ENCODE peak calls at places on chromosomes 12 and 14, in seven cellular contexts. C is esophagus squamous epithelium, Q is IMR-90, Y is ovary, Z is uterus, D is bronchial epithelial cell, P is A673. F is an unnamed sample.

GRCh38 chr14:104171948-104172347 is 33.6 kb downstream of the KIF26A start:
- DNase-seq in P (no peak), D (peak), Y (peak), C (no peak), Q (no peak), Z (no peak), F (no peak)

GRCh38 chr12:114669501-114670256 is 14.3 kb downstream of the TBX3 start:
- DNase-seq in Z (peak), Y (no peak), P (no peak), D (no peak), C (no peak), Q (peak), F (peak)

GRCh38 chr14:101200008-101200649 is 296.6 kb upstream of the RTL1 start:
- DNase-seq in P (no peak), C (no peak), Y (no peak), Z (peak), Q (no peak), D (no peak), F (no peak)

GRCh38 chr14:21910260-21910659 is 236.6 kb upstream of the OR4E1 start:
- DNase-seq in Y (no peak), C (no peak), Q (no peak), Z (no peak), P (no peak), D (no peak), F (no peak)

GRCh38 chr12:85947286-85947685 is 73.2 kb downstream of the NTS start:
- DNase-seq in Y (no peak), D (no peak), Q (no peak), Z (no peak), P (no peak), C (no peak), F (no peak)

GRCh38 chr12:114636723-114637480 is 47.1 kb downstream of the TBX3 start:
- DNase-seq in Z (no peak), D (peak), Y (no peak), P (peak), Q (peak), C (no peak), F (peak)

GRCh38 chr12:65765436-65765813 is 58.9 kb upstream of the HMGA2 start:
- DNase-seq in Z (no peak), P (no peak), D (peak), C (no peak), Y (no peak), Q (peak), F (peak)

GRCh38 chr14:75293920-75294648 is 15.5 kb downstream of the FOS start:
- DNase-seq in Y (peak), Z (peak), D (peak), P (peak), C (no peak), Q (peak), F (peak)

GRCh38 chr14:60590907-60591510 is 58.3 kb downstream of the SIX1 start:
- DNase-seq in C (no peak), P (peak), D (no peak), Q (peak), Z (no peak), Y (no peak), F (peak)

GRCh38 chr14:56953884-56954283 is 143.6 kb upstream of the OTX2 start:
- DNase-seq in Q (no peak), D (no peak), P (peak), C (no peak), Y (no peak), Z (no peak), F (no peak)

GRCh38 chr14:98182385-98183055 is 1089.5 kb downstream of the BCL11B start:
- DNase-seq in P (no peak), Y (no peak), Q (no peak), D (peak), Z (no peak), C (no peak), F (no peak)

GRCh38 chr12:67590122-67590795 is 58.3 kb upstream of the DYRK2 start:
- DNase-seq in Z (no peak), Y (no peak), C (no peak), Q (no peak), D (no peak), P (no peak), F (no peak)

GRCh38 chr12:88944403-88944802 is 364.1 kb upstream of the KITLG start:
- DNase-seq in C (no peak), Q (peak), P (no peak), D (peak), Z (no peak), Y (no peak), F (peak)

GRCh38 chr14:37709419-37710195 is 114.2 kb downstream of the TTC6 start:
- DNase-seq in D (peak), Q (peak), Z (no peak), C (no peak), Y (no peak), P (peak), F (peak)

GRCh38 chr12:14256139-14256538 is 109.3 kb upstream of the ATF7IP start:
- DNase-seq in C (no peak), Z (no peak), Y (no peak), D (peak), Q (peak), P (peak), F (peak)

GRCh38 chr14:44846232-44846824 is 115.4 kb downstream of the KLHL28 start:
- DNase-seq in P (peak), Q (peak), Y (no peak), Z (no peak), C (no peak), D (peak), F (peak)

GRCh38 chr12:10249690-10250455 is 37.2 kb downstream of the GABARAPL1 start:
- DNase-seq in D (no peak), C (no peak), Y (no peak), Q (no peak), Z (no peak), P (no peak), F (no peak)

GRCh38 chr14:105700622-105701288 is 174.4 kb downstream of the TMEM121 start:
- DNase-seq in Z (no peak), Q (no peak), P (no peak), Y (no peak), C (no peak), D (no peak), F (no peak)

GRCh38 chr14:105166571-105167302 is 1.8 kb downstream of the JAG2 start:
- DNase-seq in Z (no peak), Q (no peak), P (no peak), Y (no peak), D (peak), C (no peak), F (no peak)

GRCh38 chr12:40921563-40922163 is 229.4 kb downstream of the CNTN1 start:
- DNase-seq in Y (no peak), Q (peak), Z (no peak), D (peak), C (no peak), P (peak), F (peak)

GRCh38 chr12:105279460-105280056 is 43.6 kb upstream of the APPL2 start:
- DNase-seq in Q (no peak), Y (no peak), D (peak), Z (no peak), P (peak), C (no peak), F (no peak)

GRCh38 chr14:79487632-79488031 is 723.7 kb downstream of the DIO2 start:
- DNase-seq in D (no peak), Z (no peak), Y (no peak), C (no peak), Q (no peak), P (no peak), F (no peak)

GRCh38 chr12:130644566-130644965 is 71.5 kb downstream of the RIMBP2 start:
- DNase-seq in P (no peak), C (no peak), Q (no peak), D (no peak), Z (no peak), Y (no peak), F (no peak)

GRCh38 chr14:78690836-78691235 is 520.7 kb downstream of the NRXN3 start:
- DNase-seq in D (no peak), Y (no peak), C (no peak), P (no peak), Z (no peak), Q (no peak), F (no peak)

GRCh38 chr14:68523326-68523610 is 269.6 kb downstream of the ZFP36L1 start:
- DNase-seq in Z (no peak), Y (no peak), Q (no peak), D (no peak), P (no peak), C (no peak), F (no peak)

GRCh38 chr14:24284501-24285035 is 13.2 kb upstream of the RABGGTA start:
- DNase-seq in Z (no peak), P (no peak), Q (no peak), Y (no peak), C (no peak), D (no peak), F (no peak)

GRCh38 chr12:54412348-54412747 is 6.7 kb downstream of the ITGA5 start:
- DNase-seq in Y (no peak), C (no peak), D (no peak), Q (no peak), P (no peak), Z (no peak), F (no peak)
- H3K4me3 ChIP-seq in Y (no peak), C (peak), D (no peak), Q (no peak), P (no peak), Z (peak), F (no peak)

GRCh38 chr12:113438523-113439300 is 16.5 kb downstream of the SDSL start:
- DNase-seq in P (no peak), D (no peak), Z (no peak), Y (no peak), Q (no peak), C (no peak), F (no peak)

GRCh38 chr12:113440947-113441782 is 19.0 kb downstream of the SDSL start:
- DNase-seq in Y (no peak), D (no peak), Z (no peak), P (no peak), C (no peak), Q (no peak), F (no peak)

GRCh38 chr12:113439301-113439597 is 17.1 kb downstream of the SDSL start:
- DNase-seq in Y (no peak), Q (no peak), D (no peak), Z (no peak), P (no peak), C (no peak), F (no peak)

GRCh38 chr12:113440336-113440735 is 18.2 kb downstream of the SDSL start:
- DNase-seq in P (no peak), C (no peak), Z (no peak), D (no peak), Q (no peak), Y (no peak), F (no peak)

DNA sequence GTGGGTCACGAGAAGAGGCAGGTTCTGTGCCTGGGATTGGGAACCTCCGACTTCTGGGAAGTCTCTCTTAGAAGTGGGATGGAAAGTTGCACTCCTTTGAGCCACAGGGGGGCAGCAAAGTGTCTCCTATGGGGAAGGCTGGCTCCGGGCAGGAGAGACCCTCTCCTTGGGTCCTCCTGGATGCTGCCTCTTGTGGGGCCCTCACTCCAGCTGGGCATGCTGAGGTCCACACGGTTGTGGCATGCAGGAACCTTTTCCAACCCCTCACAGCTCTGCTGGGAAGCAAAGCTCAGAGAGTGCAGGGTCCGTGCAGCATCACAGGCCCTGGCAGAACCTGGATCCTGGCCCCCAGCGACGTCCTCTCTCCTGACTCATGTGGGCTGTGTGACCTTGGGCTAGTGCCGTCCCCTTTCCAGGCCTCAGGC is 17.4 kb downstream of the SDSL start:
- DNase-seq in C (no peak), Y (peak), P (peak), Q (peak), Z (no peak), D (peak), F (peak)
- TF ChIP-seq CTCF in C (peak), Y (no peak), P (peak), Q (peak), Z (no peak), D (peak), F (peak)

GRCh38 chr12:107487011-107487680 is 198.5 kb upstream of the PWP1 start:
- DNase-seq in P (no peak), D (no peak), C (no peak), Y (no peak), Q (no peak), Z (no peak), F (no peak)

GRCh38 chr12:107484941-107485340 is 200.7 kb upstream of the PWP1 start:
- DNase-seq in Q (no peak), Z (no peak), Y (no peak), C (no peak), D (no peak), P (no peak), F (no peak)

GRCh38 chr12:107485731-107486130 is 199.9 kb upstream of the PWP1 start:
- DNase-seq in Q (peak), Z (no peak), Y (no peak), C (no peak), D (no peak), P (no peak), F (no peak)

GRCh38 chr12:107486140-107486892 is 199.3 kb upstream of the PWP1 start:
- DNase-seq in Y (no peak), P (no peak), Q (no peak), D (no peak), C (no peak), Z (no peak), F (no peak)

GRCh38 chr12:107484219-107484618 is 201.4 kb upstream of the PWP1 start:
- DNase-seq in Q (no peak), Z (no peak), D (no peak), C (no peak), Y (no peak), P (no peak), F (no peak)
- H3K4me3 ChIP-seq in Q (no peak), Z (no peak), D (no peak), C (no peak), Y (no peak), P (no peak), F (no peak)

GRCh38 chr12:87266305-87266704 is 762.9 kb downstream of the C12orf50 start:
- DNase-seq in Z (no peak), C (no peak), Y (no peak), P (peak), D (peak), Q (no peak), F (no peak)
- TF ChIP-seq CTCF in Z (no peak), C (no peak), Y (no peak), P (peak), D (peak), Q (no peak), F (no peak)

GRCh38 chr12:20370001-20370381 is 1.7 kb downstream of the PDE3A start:
- DNase-seq in D (no peak), Y (peak), P (no peak), C (no peak), Q (no peak), Z (peak), F (peak)
- H3K4me3 ChIP-seq in D (no peak), Y (peak), P (peak), C (peak), Q (peak), Z (peak), F (peak)

GRCh38 chr12:72282721-72283120 is 10.6 kb downstream of the TRHDE start:
- DNase-seq in D (no peak), Y (no peak), P (peak), C (no peak), Q (no peak), Z (no peak), F (no peak)
- TF ChIP-seq CTCF in D (peak), Y (no peak), P (peak), C (no peak), Q (peak), Z (no peak), F (peak)

DNA sequence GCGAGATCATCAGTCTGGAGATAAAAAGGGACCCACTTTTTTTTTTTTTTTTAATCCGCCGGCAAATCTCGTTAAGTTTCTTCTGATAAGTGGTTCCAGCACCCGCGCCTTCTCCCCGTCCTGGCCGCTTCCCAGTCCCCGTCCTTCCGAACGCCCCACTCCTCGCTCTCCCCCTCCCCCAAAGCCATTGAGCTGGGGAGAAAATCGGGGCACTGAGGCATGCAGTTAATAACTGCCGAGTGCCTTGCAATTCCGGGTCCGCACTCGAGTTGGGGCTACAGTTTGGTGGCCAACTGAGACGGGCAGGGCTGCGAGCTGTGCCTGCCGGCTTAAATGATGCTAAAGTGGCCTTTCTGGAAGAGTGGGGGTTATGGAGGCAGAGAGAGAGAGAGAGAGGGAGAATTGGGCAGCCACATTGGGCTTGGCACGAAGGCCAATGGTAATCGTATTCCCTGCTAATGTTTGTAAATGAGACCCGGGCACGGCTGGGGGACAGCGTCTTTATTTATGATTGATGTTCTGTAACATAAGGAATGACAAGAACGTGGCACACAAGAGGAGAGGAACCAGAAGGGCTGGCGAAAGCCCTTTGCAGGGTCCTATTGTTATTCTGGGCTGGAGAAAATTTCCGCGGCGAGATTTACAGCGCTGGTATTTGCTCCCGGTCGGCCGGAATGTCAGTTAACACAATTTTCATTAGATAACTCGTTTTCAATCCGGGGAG is 115.4 kb upstream of the MYL2 start:
- DNase-seq in P (peak), C (no peak), D (no peak), Q (no peak), Y (no peak), Z (no peak), F (peak)
- H3K4me3 ChIP-seq in P (peak), C (no peak), D (peak), Q (no peak), Y (no peak), Z (no peak), F (no peak)

GRCh38 chr14:96117101-96117897 is 78.1 kb downstream of the C14orf132 start:
- DNase-seq in C (no peak), Z (no peak), Y (no peak), D (peak), Q (peak), P (peak), F (no peak)
- TF ChIP-seq CTCF in C (no peak), Z (no peak), Y (no peak), D (no peak), Q (peak), P (no peak), F (no peak)